ENCODE peak calls at places on chromosomes 16 and 17, in five cellular contexts. K is mesothelial cell of epicardium, E is NB4, U is HFF-Myc, L is progenitor cell of endocrine pancreas. H is an unnamed sample.

GRCh38 chr16:14106961-14107360 is 35.8 kb downstream of the MRTFB start:
- DNase-seq in E (no peak), L (no peak), K (no peak), U (no peak), H (no peak)

GRCh38 chr16:66516808-66517585 is 32.9 kb downstream of the TK2 start:
- DNase-seq in E (peak), L (no peak), K (no peak), U (peak), H (no peak)

GRCh38 chr17:45428954-45429337 is 3.7 kb downstream of the ARHGAP27 start:
- DNase-seq in L (no peak), E (peak), K (no peak), U (no peak), H (no peak)

GRCh38 chr17:58105093-58105492 is 21.9 kb downstream of the DYNLL2 start:
- DNase-seq in E (no peak), U (no peak), L (no peak), K (no peak), H (no peak)

GRCh38 chr17:50675627-50676026 is 32.1 kb downstream of the ANKRD40 start:
- DNase-seq in K (no peak), E (no peak), L (no peak), U (no peak), H (no peak)

GRCh38 chr16:85573696-85574641 is 39.2 kb upstream of the GSE1 start:
- DNase-seq in U (no peak), K (peak), L (no peak), E (no peak), H (no peak)

GRCh38 chr17:78825696-78826095 is 14.9 kb downstream of the USP36 start:
- DNase-seq in K (no peak), U (no peak), L (no peak), E (no peak), H (no peak)

GRCh38 chr16:75385507-75386152 is 47.7 kb downstream of the CFDP1 start:
- DNase-seq in E (peak), K (no peak), U (peak), L (no peak), H (no peak)

GRCh38 chr17:17443173-17443572 is 33.6 kb upstream of the MED9 start:
- DNase-seq in E (no peak), K (no peak), L (no peak), U (no peak), H (no peak)

GRCh38 chr16:17131351-17131750 is 339.4 kb downstream of the XYLT1 start:
- DNase-seq in E (no peak), U (no peak), K (no peak), L (no peak), H (no peak)

GRCh38 chr17:17228521-17229279 is 8.3 kb downstream of the FLCN start:
- DNase-seq in L (no peak), E (no peak), U (no peak), K (no peak), H (no peak)

GRCh38 chr17:9644910-9645751 is at the start of gene USP43:
- DNase-seq in E (peak), L (peak), K (peak), U (no peak), H (peak)

GRCh38 chr16:50856991-50857390 is 115.1 kb downstream of the CYLD start:
- DNase-seq in L (no peak), E (no peak), K (no peak), U (no peak), H (no peak)

GRCh38 chr17:49829026-49829425 is 18.8 kb downstream of the TAC4 start:
- DNase-seq in E (no peak), L (no peak), U (no peak), K (no peak), H (no peak)

GRCh38 chr16:57541754-57542435 is 548 bp upstream of the ADGRG5 start:
- DNase-seq in E (peak), K (no peak), U (no peak), L (no peak), H (peak)

GRCh38 chr17:28057731-28058246 is 15.3 kb downstream of the NLK start:
- DNase-seq in U (no peak), L (no peak), K (no peak), E (peak), H (no peak)

GRCh38 chr16:54280751-54281150 is 5.8 kb downstream of the IRX3 start:
- DNase-seq in L (no peak), E (peak), U (no peak), K (no peak), H (no peak)

GRCh38 chr16:901715-902601 is 68.8 kb downstream of the LMF1 start:
- DNase-seq in K (no peak), L (no peak), U (no peak), E (no peak), H (no peak)

GRCh38 chr16:19757026-19757425 is 39.0 kb downstream of the IQCK start:
- DNase-seq in L (no peak), E (no peak), K (no peak), U (no peak), H (no peak)

GRCh38 chr16:81469710-81470481 is 25.3 kb downstream of the CMIP start:
- DNase-seq in E (peak), L (no peak), U (no peak), K (no peak), H (no peak)

GRCh38 chr17:7136266-7136877 is 21.8 kb upstream of the ASGR2 start:
- DNase-seq in U (peak), L (peak), E (peak), K (peak), H (no peak)

GRCh38 chr17:50258647-50259483 is 15.4 kb upstream of the TMEM92 start:
- DNase-seq in E (no peak), U (peak), K (no peak), L (no peak), H (no peak)

GRCh38 chr16:24838554-24839266 is 7.1 kb upstream of the SLC5A11 start:
- DNase-seq in E (peak), K (no peak), L (no peak), U (no peak), H (no peak)

DNA sequence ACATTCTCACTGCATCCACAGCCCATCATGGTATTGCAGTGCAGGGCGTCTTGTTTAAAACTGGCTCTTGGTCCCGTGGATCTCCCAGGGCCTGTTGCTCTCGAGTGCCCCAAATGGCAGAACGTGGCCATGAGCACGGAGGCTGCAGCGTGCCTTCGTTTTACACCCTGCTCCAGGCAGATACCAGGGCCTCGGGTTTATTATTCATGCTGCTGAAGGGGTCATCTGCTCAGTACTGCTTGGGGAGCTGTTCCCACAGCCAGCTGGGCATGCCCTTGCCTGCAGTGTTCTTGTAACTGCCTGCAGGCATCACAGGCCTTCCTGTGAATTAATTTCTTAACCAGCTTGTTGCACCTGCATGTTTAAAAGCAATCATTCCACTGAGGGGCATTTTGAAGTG is 129.7 kb upstream of the CHMP6 start:
- DNase-seq in E (no peak), L (no peak), U (no peak), K (no peak), H (no peak)
- TF ChIP-seq CTCF in E (no peak), L (peak), U (peak), K (no peak), H (peak)

GRCh38 chr16:4653981-4654380 is 29.4 kb downstream of the MGRN1 start:
- DNase-seq in U (no peak), K (no peak), E (no peak), L (no peak), H (no peak)
- TF ChIP-seq CTCF in U (no peak), K (no peak), E (no peak), L (no peak), H (no peak)

GRCh38 chr17:39246274-39246673 is 20.5 kb upstream of the STAC2 start:
- DNase-seq in U (no peak), E (no peak), K (no peak), L (no peak), H (no peak)
- TF ChIP-seq CTCF in U (peak), E (no peak), K (no peak), L (no peak), H (no peak)

DNA sequence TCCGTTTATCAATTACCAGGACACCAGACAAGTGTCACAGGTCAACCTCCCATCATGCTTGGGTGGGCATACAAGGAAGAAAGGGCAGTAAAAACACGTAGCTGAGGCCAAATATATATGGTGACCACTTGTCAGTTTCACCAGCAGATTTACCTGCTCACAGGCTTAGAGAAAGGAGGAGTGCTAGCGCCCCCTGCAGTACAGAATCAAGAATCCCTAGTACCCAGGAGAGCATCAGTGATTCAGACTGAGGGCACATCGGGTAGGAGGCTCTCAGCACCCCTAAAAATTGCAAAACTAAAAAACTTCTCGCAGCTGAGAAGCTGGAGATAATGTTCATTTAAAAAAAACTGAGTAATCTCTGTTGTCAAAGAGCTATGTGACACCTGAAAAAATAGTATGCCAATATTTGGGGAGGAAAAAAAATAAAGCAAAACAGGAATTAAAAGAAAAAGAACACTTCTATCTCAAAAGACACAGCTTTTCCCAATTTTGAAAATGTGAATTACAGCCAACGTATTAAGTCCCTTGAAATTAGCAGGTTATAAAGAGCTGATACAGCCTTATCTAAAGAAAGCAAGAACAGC is 21.2 kb upstream of the MON1B start:
- DNase-seq in K (no peak), L (peak), E (peak), U (peak), H (no peak)
- TF ChIP-seq CTCF in K (peak), L (peak), E (peak), U (peak), H (peak)

GRCh38 chr17:40068584-40068916 is 5.8 kb downstream of the THRA start:
- DNase-seq in E (no peak), K (no peak), U (no peak), L (no peak), H (no peak)

GRCh38 chr17:40068917-40069750 is 6.4 kb downstream of the THRA start:
- DNase-seq in L (no peak), E (peak), U (peak), K (peak), H (no peak)

GRCh38 chr17:40070644-40070894 is 7.8 kb downstream of the THRA start:
- DNase-seq in U (no peak), K (no peak), L (no peak), E (peak), H (no peak)

GRCh38 chr17:40070895-40071719 is 8.3 kb downstream of the THRA start:
- DNase-seq in L (no peak), U (no peak), K (no peak), E (peak), H (no peak)

DNA sequence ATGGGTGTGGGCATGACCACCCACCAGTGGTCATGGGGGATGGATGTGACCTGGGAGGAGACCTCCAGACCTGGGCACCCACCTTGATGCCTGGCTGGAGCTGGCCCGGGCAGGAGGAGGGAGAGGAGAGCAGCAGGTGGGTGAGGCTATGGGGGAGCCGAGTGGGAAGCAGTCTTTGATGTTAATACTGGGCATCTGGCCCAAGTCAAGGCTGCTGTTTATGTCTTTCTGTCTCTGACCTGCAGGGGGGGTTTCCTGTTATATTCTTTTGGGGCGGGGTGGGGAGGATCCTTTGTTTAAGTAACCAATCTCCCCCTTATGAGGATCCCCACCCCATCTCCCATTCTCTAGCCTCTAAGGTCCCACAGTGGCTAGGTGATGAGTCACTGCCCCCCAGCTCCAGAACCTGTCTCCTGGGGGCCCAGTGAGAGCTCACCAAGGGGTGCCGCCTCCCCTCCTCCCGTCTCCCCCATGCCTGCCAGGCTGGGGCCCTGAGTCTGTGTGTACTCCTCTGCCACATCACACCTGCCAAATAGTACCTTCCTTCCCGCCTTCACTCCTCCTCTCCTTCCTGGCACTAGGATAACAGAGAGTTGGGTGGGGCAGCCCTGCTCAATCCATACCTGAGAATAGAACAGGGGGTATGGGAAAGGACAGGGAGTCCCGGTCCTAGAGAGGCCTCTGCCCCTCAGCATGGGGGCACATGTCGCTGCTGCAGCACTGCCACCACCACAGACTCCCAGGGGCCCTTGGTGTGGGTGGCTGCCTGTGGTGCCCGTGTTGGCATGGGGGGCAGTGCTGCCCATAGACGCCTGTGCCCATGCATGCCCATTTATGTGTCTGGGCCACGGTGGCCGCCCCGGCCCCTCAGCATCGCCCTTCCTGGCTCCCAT is 7.2 kb downstream of the THRA start:
- DNase-seq in K (no peak), U (no peak), L (no peak), E (peak), H (no peak)
- TF ChIP-seq CTCF in K (no peak), U (peak), L (no peak), E (peak), H (peak)

GRCh38 chr17:68790481-68790880 is 164.7 kb downstream of the ABCA8 start:
- DNase-seq in E (no peak), K (no peak), L (no peak), U (no peak), H (no peak)
- TF ChIP-seq CTCF in E (no peak), K (no peak), L (no peak), U (no peak), H (no peak)

DNA sequence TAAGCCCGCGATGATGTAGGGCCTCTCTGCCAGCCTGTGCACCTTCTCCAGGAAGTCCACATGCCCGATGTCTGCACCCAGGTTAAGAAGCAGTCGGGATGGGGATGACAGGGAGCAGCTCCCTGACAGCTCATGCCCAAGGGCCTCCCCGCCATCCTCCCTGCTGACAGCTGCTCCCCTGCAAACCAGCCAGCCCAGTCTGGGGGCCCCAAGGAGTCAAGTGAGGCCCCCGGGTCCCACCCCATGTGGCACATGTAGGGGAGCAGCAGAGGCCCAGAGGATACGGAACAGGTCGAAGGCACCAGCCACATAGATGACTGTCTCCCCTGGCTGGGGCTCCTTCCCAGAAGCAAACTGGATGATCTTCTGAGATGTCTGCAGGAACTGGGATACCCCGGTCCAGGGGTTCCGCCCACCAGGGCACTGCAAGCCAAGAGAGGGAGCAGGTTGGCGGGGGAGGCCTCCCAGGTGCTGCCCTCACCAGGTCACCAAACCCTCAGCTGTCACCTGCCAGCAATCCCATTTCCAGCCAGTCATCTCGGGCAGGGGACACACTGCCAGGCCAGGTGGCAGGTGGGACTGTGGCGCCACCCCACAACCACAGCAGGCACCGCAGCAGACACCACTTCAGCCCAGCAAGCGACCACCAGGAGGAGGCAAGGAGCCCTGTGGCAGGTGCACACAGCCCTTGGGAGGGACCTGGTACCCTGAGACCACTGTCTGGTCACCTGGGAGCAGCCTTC is 4.6 kb downstream of the PCYT2 start:
- DNase-seq in E (no peak), L (no peak), K (no peak), U (no peak), H (no peak)
- TF ChIP-seq CTCF in E (no peak), L (no peak), K (no peak), U (peak), H (no peak)

DNA sequence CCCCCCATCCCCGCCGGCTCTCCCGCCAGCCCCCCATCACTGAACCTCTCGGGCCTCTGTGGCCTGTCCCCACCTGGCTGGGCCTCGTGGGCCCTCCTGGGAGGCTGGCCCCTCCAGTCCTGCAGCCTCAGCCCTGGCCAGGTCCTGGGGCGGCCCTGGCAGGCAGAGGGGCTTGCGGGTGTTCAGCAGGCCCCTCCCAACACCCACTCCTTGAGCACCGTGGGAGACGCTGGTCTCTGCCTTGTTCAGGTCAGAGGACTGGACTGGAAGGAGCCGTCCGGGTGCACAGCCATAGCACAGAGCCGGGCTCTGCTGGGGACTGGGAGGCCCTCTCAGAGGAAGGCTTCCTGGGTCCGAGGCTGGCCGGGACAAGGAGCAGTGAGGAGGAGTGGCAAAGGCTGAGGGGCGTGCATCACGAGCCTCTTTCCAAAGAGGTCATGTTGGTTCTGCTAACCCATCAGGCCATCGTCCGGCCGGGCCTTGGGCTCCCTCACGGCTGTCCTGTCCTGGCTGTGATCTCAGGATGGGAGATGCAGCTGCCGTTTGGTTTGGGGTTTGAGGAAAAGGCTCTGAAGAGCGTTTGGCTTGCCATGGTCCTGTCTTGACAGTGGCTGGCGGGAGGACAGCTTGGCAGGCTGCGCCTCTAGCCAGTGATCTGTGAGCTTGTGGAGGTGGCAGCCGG is 6.3 kb upstream of the PABPN1L start:
- DNase-seq in E (no peak), U (no peak), L (no peak), K (no peak), H (no peak)
- TF ChIP-seq CTCF in E (no peak), U (no peak), L (no peak), K (no peak), H (no peak)

DNA sequence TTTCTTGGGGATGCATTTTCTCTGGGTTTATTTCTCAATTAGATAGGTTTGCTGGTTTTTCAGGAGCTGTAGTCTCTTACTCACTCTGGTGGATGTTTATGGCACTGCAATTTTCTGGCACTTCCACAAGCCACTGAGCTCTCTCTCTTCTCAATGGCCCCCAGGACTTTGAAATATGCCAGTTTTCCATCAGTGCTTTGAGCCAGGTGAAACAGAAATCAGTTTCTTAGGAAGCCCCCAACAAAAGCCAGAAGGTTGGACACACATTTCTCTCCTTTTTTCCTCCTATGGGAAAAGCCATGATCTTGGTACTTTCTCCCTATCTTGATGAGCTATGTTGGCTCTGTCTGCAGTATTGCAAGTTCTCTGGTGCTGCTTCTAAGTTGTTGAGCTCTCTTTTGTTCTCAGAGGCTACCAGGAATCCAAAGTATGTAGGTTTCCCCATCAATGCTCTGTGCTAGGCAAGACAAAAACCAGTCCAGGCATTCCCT is 90.7 kb upstream of the SMIM36 start:
- DNase-seq in L (no peak), U (no peak), E (peak), K (no peak), H (no peak)
- TF ChIP-seq CTCF in L (peak), U (peak), E (peak), K (peak), H (peak)